ENCODE peak calls at places on chromosomes 4 and X, in five cellular contexts. Z is sigmoid colon, N is left ventricle myocardium inferior, H is brain microvascular endothelial cell, I is upper lobe of right lung. B is an unnamed sample.

GRCh38 chr4:107721436-107722090 is 1.5 kb upstream of the PAPSS1 start:
- DNase-seq in Z (no peak), N (no peak), H (no peak), I (peak; percentile 67), B (no peak)

GRCh38 chr4:138401330-138401729 is 159.2 kb upstream of the SLC7A11 start:
- DNase-seq in Z (peak; percentile 69), N (peak; percentile 39), H (no peak), I (no peak), B (no peak)

GRCh38 chr4:67881226-67881625 is 2.6 kb downstream of the TMPRSS11D start:
- DNase-seq in Z (no peak), N (no peak), H (no peak), I (no peak), B (no peak)

GRCh38 chr4:132587626-132588025 is 561.5 kb upstream of the PCDH10 start:
- DNase-seq in Z (no peak), N (no peak), H (no peak), I (no peak), B (no peak)

GRCh38 chrX:27679281-27679680 is 89.1 kb downstream of the DCAF8L2 start:
- DNase-seq in Z (no peak), N (no peak), H (peak; percentile 2), I (no peak), B (no peak)

GRCh38 chr4:637536-637935 is 12.2 kb downstream of the PDE6B start:
- DNase-seq in Z (peak; percentile 46), N (no peak), H (peak; percentile 18), I (no peak), B (peak; percentile 51)

GRCh38 chrX:13373807-13374187 is 53.9 kb upstream of the ATXN3L start:
- DNase-seq in Z (no peak), N (no peak), H (peak; percentile 62), I (no peak), B (no peak)

GRCh38 chrX:103847174-103847870 is 15.3 kb upstream of the RAB9B start:
- DNase-seq in Z (no peak), N (no peak), H (no peak), I (no peak), B (no peak)

GRCh38 chr4:3111461-3111860 is 37.0 kb downstream of the HTT start:
- DNase-seq in Z (no peak), N (no peak), H (peak; percentile 51), I (no peak), B (no peak)

GRCh38 chr4:2837110-2837903 is 6.3 kb upstream of the ADD1 start:
- DNase-seq in Z (peak; percentile 57), N (no peak), H (no peak), I (no peak), B (no peak)

GRCh38 chrX:51614353-51614752 is 4.4 kb downstream of the CENPVL3 start:
- DNase-seq in Z (no peak), N (no peak), H (peak; percentile 15), I (no peak), B (no peak)

GRCh38 chrX:19194285-19195242 is 72.3 kb upstream of the ADGRG2 start:
- DNase-seq in Z (no peak), N (no peak), H (no peak), I (no peak), B (no peak)

GRCh38 chrX:71652405-71652804 is 14.9 kb upstream of the LOC101059915 start:
- DNase-seq in Z (no peak), N (no peak), H (peak; percentile 56), I (no peak), B (no peak)

GRCh38 chr4:1683371-1683902 is 676 bp downstream of the FAM53A start:
- DNase-seq in Z (peak; percentile 86), N (no peak), H (peak; percentile 83), I (no peak), B (no peak)
- H3K4me3 ChIP-seq in Z (peak overlapping the region; percentile 36), N (peak overlapping the region; percentile 77), H (peak overlapping the region; percentile 57), I (peak overlapping the region; percentile 71), B (peak overlapping the region; percentile 54)

GRCh38 chr4:24419147-24420034 is 165.0 kb downstream of the DHX15 start:
- DNase-seq in Z (peak; percentile 77), N (peak; percentile 71), H (peak; percentile 43), I (peak; percentile 84), B (no peak)
- TF ChIP-seq CTCF in Z (peak; percentile 81), N (peak; percentile 91), H (peak; percentile 94), I (peak; percentile 85), B (peak; percentile 93)

GRCh38 chr4:89055157-89056080 is 1.6 kb downstream of the FAM13A start:
- DNase-seq in Z (no peak), N (no peak), H (no peak), I (no peak), B (no peak)
- H3K4me3 ChIP-seq in Z (peak overlapping the region; percentile 37), N (peak overlapping the region; percentile 67), H (peak overlapping the region; percentile 54), I (peak overlapping the region; percentile 50), B (no peak overlapping the region)

GRCh38 chr4:86948276-86948675 is 13.5 kb downstream of the AFF1 start:
- DNase-seq in Z (no peak), N (no peak), H (no peak), I (no peak), B (no peak)
- TF ChIP-seq CTCF in Z (no peak), N (no peak), H (no peak), I (no peak), B (no peak)